ENCODE peak calls at places on chromosomes 3 and 15, in four cellular contexts. D, J, W and N are unnamed samples.

GRCh38 chr3:31724681-31725080 is 192.0 kb downstream of the STT3B start:
- DNase-seq in D (no peak), J (no peak), W (no peak), N (no peak)

GRCh38 chr3:173891272-173892100 is 493.9 kb downstream of the NLGN1 start:
- DNase-seq in D (no peak), J (no peak), W (no peak), N (no peak)

GRCh38 chr3:49476563-49476962 is 6.5 kb downstream of the DAG1 start:
- DNase-seq in D (no peak), J (no peak), W (no peak), N (no peak)

GRCh38 chr3:141410408-141410807 is 42.1 kb downstream of the ZBTB38 start:
- DNase-seq in D (peak), J (no peak), W (no peak), N (no peak)

GRCh38 chr3:196994056-196994455 is 25.4 kb upstream of the PIGZ start:
- DNase-seq in D (no peak), J (no peak), W (no peak), N (no peak)

GRCh38 chr3:46677096-46677702 is 16.3 kb downstream of the ALS2CL start:
- DNase-seq in D (no peak), J (no peak), W (no peak), N (no peak)

GRCh38 chr15:47932829-47933696 is 187.7 kb upstream of the SLC24A5 start:
- DNase-seq in D (no peak), J (no peak), W (no peak), N (no peak)

GRCh38 chr15:99727330-99727729 is 5.9 kb downstream of the LYSMD4 start:
- DNase-seq in D (no peak), J (no peak), W (no peak), N (no peak)

GRCh38 chr3:86987421-86987715 is 3.6 kb downstream of the VGLL3 start:
- DNase-seq in D (no peak), J (no peak), W (no peak), N (no peak)

GRCh38 chr3:139491966-139492365 is 15.7 kb upstream of the RBP2 start:
- DNase-seq in D (no peak), J (no peak), W (no peak), N (no peak)

GRCh38 chr15:68698708-68699107 is 119.9 kb downstream of the CORO2B start:
- DNase-seq in D (no peak), J (no peak), W (no peak), N (no peak)

GRCh38 chr15:83164409-83165404 is 42.9 kb downstream of the HDGFL3 start:
- DNase-seq in D (no peak), J (no peak), W (no peak), N (no peak)

GRCh38 chr3:164004205-164004604 is 1074.1 kb downstream of the SI start:
- DNase-seq in D (no peak), J (no peak), W (no peak), N (no peak)

GRCh38 chr15:101276501-101277037 is 716 bp downstream of the SELENOS start:
- DNase-seq in D (no peak), J (no peak), W (no peak), N (peak)

GRCh38 chr15:81779181-81779580 is 266.6 kb downstream of the MEX3B start:
- DNase-seq in D (no peak), J (no peak), W (no peak), N (no peak)

GRCh38 chr3:82163907-82164520 is 402.6 kb upstream of the GBE1 start:
- DNase-seq in D (no peak), J (peak), W (no peak), N (no peak)

GRCh38 chr3:45896956-45897355 is 10.6 kb downstream of the CCR9 start:
- DNase-seq in D (no peak), J (no peak), W (no peak), N (no peak)

GRCh38 chr3:13686332-13686731 is 137.4 kb downstream of the FBLN2 start:
- DNase-seq in D (no peak), J (no peak), W (no peak), N (no peak)
- TF ChIP-seq CTCF in D (no peak), J (peak), W (no peak), N (no peak)

GRCh38 chr3:8705575-8705974 is 28.0 kb upstream of the CAV3 start:
- DNase-seq in D (no peak), J (no peak), W (no peak), N (no peak)

GRCh38 chr3:8702560-8702959 is 31.0 kb upstream of the CAV3 start:
- DNase-seq in D (no peak), J (no peak), W (no peak), N (no peak)
- TF ChIP-seq CTCF in D (no peak), J (peak), W (no peak), N (peak)

GRCh38 chr15:70758790-70759462 is 4.4 kb downstream of the UACA start:
- DNase-seq in D (no peak), J (no peak), W (no peak), N (no peak)

GRCh38 chr15:70753101-70753829 is 10.1 kb downstream of the UACA start:
- DNase-seq in D (no peak), J (no peak), W (no peak), N (no peak)

GRCh38 chr15:70757627-70758026 is 5.7 kb downstream of the UACA start:
- DNase-seq in D (no peak), J (no peak), W (no peak), N (no peak)

GRCh38 chr15:70752142-70752754 is 11.1 kb downstream of the UACA start:
- DNase-seq in D (no peak), J (no peak), W (no peak), N (no peak)

GRCh38 chr15:70754862-70755261 is 8.5 kb downstream of the UACA start:
- DNase-seq in D (no peak), J (no peak), W (no peak), N (no peak)
- TF ChIP-seq CTCF in D (no peak), J (no peak), W (no peak), N (no peak)

GRCh38 chr3:132721479-132722164 is 587 bp downstream of the NPHP3 start:
- DNase-seq in D (peak), J (no peak), W (peak), N (no peak)
- TF ChIP-seq CTCF in D (peak), J (peak), W (no peak), N (peak)

GRCh38 chr3:195117978-195118581 is 152.9 kb downstream of the XXYLT1 start:
- DNase-seq in D (peak), J (peak), W (no peak), N (no peak)
- TF ChIP-seq CTCF in D (no peak), J (peak), W (no peak), N (no peak)

DNA sequence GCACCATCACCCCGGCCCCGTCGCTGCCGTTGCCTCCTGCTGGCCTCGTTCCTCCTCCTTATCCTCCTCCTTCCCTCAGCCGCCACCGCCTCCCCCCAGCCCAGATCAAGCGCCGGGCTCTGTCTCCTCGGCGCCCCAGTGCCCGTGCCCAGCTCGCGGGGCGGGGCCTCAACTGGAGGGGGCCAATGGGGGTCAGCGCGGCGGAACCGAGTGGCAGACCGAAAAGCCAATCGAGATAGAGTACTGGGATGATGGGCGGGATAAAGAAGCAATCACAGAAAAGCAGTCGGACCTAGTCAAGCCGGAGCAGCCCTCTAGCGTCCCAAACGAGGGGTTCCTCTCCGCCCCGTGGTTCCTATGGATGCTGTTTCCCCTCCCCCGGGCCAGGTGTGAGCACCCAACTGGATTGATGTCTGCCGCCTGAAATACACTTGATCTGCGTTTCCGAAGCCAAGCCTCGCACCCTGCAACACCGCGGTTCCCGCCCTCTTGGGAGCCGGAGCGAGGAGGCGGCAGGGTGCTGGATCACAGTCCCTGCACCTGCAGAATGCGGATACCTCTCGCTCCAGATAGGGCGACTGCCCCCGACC is at the start of gene FRMD5:
- DNase-seq in D (peak), J (peak), W (peak), N (peak)
- TF ChIP-seq CTCF in D (peak), J (peak), W (no peak), N (peak)

DNA sequence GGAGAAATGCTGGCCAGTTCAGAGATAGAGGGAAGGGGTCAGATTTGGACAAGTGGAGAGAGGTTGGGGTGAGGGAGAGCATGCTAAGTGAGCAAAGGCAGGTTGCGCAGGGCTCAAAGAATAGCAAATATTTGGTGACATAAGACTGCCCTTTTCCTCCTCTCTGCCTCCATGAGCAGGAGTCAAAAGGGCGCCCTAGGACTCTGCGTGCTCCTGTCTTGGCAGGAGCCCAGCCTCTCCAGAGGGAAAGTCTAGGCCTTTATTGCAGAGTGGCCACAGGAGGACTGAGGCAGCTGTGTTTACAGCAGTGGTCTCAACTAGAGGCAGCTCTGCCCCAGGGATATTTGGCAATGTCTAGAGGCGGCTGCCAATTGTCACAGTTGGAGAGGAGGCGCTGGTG is 165.6 kb downstream of the FAM43A start:
- DNase-seq in D (no peak), J (no peak), W (no peak), N (no peak)
- TF ChIP-seq CTCF in D (no peak), J (no peak), W (no peak), N (no peak)

DNA sequence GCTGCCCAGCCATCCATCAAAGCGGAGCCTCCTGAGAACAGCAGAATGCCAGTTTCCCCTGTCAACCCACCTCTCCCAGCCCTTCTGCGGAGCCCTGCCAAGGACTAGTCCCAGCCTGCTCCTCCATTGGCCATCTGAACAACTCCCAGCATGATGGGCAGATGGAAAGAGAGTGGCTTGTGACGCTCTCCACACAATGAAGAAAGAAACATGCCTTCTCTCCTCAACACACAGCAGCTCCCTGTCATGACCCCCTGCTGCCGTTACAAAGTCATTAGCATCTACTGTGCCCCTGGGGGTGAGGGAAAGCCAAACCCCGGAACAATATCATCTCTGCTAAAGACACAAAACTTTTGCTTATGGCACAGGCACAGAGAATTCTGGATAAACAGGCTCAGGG is 33.6 kb downstream of the MECOM start:
- DNase-seq in D (no peak), J (no peak), W (no peak), N (no peak)
- TF ChIP-seq CTCF in D (no peak), J (no peak), W (no peak), N (no peak)

GRCh38 chr3:15858547-15859506 is 61.0 kb upstream of the ANKRD28 start:
- DNase-seq in D (peak), J (no peak), W (peak), N (peak)
- TF ChIP-seq CTCF in D (no peak), J (no peak), W (no peak), N (no peak)

DNA sequence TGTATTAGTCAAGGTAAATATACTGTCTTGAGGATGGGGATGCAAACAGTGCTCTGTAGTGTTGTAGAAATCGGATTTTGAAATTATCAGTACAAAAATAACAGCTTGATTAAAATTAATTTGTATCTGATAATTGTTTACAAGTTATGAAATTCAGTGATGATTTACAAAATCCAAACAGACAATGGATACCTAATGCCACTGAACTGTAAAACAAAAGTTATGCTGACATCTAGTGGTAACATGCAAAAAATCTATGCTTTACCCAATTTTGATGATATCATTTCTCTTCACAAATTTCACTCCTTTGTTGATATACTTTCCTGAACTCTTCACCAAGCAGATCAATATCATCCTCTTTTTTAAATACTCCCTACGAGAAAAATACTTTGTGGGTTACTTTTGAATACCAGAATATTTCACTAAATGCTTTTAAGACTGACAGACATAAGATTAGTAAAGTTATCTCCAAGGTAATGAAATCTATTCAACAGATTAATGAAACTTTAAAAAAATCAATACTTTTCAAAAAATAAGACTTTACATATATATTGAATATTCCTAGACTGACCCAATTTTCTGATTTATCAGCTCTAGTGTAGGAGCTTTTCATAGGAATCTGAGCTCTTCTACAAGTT is 36.0 kb downstream of the MNS1 start:
- DNase-seq in D (no peak), J (peak), W (no peak), N (no peak)
- TF ChIP-seq CTCF in D (peak), J (peak), W (peak), N (peak)